ENCODE peak calls at places on chromosome 12, in seven cellular contexts. I is fibroblast of lung, Y is GM23248, E is PC-3, Z is HCT116, U is MM.1S, G is H1. C is an unnamed sample.

GRCh38 chr12:25254271-25254880 is 3.6 kb upstream of the KRAS start:
- DNase-seq in I (no peak), Y (peak; percentile 10), E (no peak), Z (no peak), U (no peak), G (no peak), C (no peak)

GRCh38 chr12:102873077-102873476 is 44.0 kb downstream of the PAH start:
- DNase-seq in I (no peak), Y (no peak), E (no peak), Z (no peak), U (no peak), G (no peak), C (no peak)

GRCh38 chr12:56128669-56129209 is 672 bp downstream of the ESYT1 start:
- DNase-seq in I (no peak), Y (peak; percentile 66), E (no peak), Z (no peak), U (no peak), G (no peak), C (no peak)

GRCh38 chr12:52518574-52519469 is 1.4 kb downstream of the KRT5 start:
- DNase-seq in I (no peak), Y (no peak), E (no peak), Z (no peak), U (no peak), G (peak; percentile 29), C (no peak)

GRCh38 chr12:56518570-56518969 is 3.0 kb upstream of the RBMS2 start:
- DNase-seq in I (no peak), Y (peak; percentile 77), E (peak; percentile 94), Z (no peak), U (no peak), G (no peak), C (no peak)

GRCh38 chr12:131281016-131281415 is 327.3 kb downstream of the ADGRD1 start:
- DNase-seq in I (no peak), Y (no peak), E (no peak), Z (no peak), U (no peak), G (no peak), C (no peak)

GRCh38 chr12:65533177-65533883 is 254.8 kb downstream of the MSRB3 start:
- DNase-seq in I (peak; percentile 78), Y (no peak), E (peak; percentile 75), Z (peak; percentile 95), U (no peak), G (no peak), C (peak; percentile 19)

GRCh38 chr12:31722580-31722979 is 6.2 kb downstream of the AMN1 start:
- DNase-seq in I (no peak), Y (no peak), E (no peak), Z (no peak), U (no peak), G (no peak), C (no peak)

GRCh38 chr12:105888696-105889095 is 250.1 kb downstream of the NUAK1 start:
- DNase-seq in I (no peak), Y (peak; percentile 62), E (no peak), Z (no peak), U (no peak), G (no peak), C (no peak)

GRCh38 chr12:14629832-14630688 is 62.4 kb upstream of the PLBD1 start:
- DNase-seq in I (peak; percentile 75), Y (peak; percentile 78), E (peak; percentile 76), Z (peak; percentile 67), U (peak; percentile 56), G (peak; percentile 86), C (peak; percentile 70)

GRCh38 chr12:132327351-132328171 is 1.8 kb downstream of the GALNT9 start:
- DNase-seq in I (peak; percentile 74), Y (peak; percentile 98), E (peak; percentile 82), Z (no peak), U (no peak), G (no peak), C (peak; percentile 76)

GRCh38 chr12:52139579-52140062 is 52.2 kb downstream of the KRT80 start:
- DNase-seq in I (peak; percentile 32), Y (peak; percentile 61), E (peak; percentile 90), Z (no peak), U (peak; percentile 61), G (peak; percentile 90), C (peak; percentile 29)

GRCh38 chr12:105164068-105164467 is 56.5 kb downstream of the WASHC4 start:
- DNase-seq in I (no peak), Y (no peak), E (no peak), Z (no peak), U (no peak), G (no peak), C (no peak)

GRCh38 chr12:48856379-48856778 is 4.4 kb upstream of the DDX23 start:
- DNase-seq in I (no peak), Y (no peak), E (no peak), Z (no peak), U (no peak), G (no peak), C (no peak)

GRCh38 chr12:91384391-91384790 is 201.8 kb upstream of the DCN start:
- DNase-seq in I (no peak), Y (no peak), E (no peak), Z (no peak), U (no peak), G (no peak), C (no peak)

GRCh38 chr12:92987362-92987761 is 58.3 kb upstream of the EEA1 start:
- DNase-seq in I (peak; percentile 89), Y (peak; percentile 89), E (peak; percentile 87), Z (peak; percentile 42), U (peak; percentile 83), G (no peak), C (peak; percentile 23)

GRCh38 chr12:8011331-8011730 is 21.2 kb upstream of the FOXJ2 start:
- DNase-seq in I (no peak), Y (peak; percentile 28), E (no peak), Z (no peak), U (no peak), G (no peak), C (no peak)

GRCh38 chr12:14260011-14260993 is 105.2 kb upstream of the ATF7IP start:
- DNase-seq in I (peak; percentile 76), Y (peak; percentile 94), E (peak; percentile 78), Z (peak; percentile 47), U (no peak), G (peak; percentile 93), C (no peak)

GRCh38 chr12:92509156-92509758 is 193.5 kb upstream of the PLEKHG7 start:
- DNase-seq in I (no peak), Y (no peak), E (peak; percentile 40), Z (no peak), U (no peak), G (no peak), C (no peak)

GRCh38 chr12:116261525-116262100 is 15.9 kb downstream of the MED13L start:
- DNase-seq in I (no peak), Y (no peak), E (no peak), Z (no peak), U (no peak), G (no peak), C (no peak)

GRCh38 chr12:112537710-112538396 is 119.1 kb downstream of the PTPN11 start:
- DNase-seq in I (no peak), Y (no peak), E (peak; percentile 67), Z (peak; percentile 26), U (no peak), G (no peak), C (peak; percentile 44)

GRCh38 chr12:1839956-1840550 is 19.7 kb downstream of the LRTM2 start:
- DNase-seq in I (no peak), Y (no peak), E (peak; percentile 46), Z (no peak), U (no peak), G (no peak), C (no peak)

GRCh38 chr12:105783983-105784947 is 354.5 kb downstream of the NUAK1 start:
- DNase-seq in I (no peak), Y (no peak), E (no peak), Z (no peak), U (peak; percentile 97), G (no peak), C (no peak)

GRCh38 chr12:49190317-49190716 is 1.4 kb upstream of the TUBA1A start:
- DNase-seq in I (no peak), Y (no peak), E (no peak), Z (no peak), U (no peak), G (no peak), C (no peak)

GRCh38 chr12:124517260-124518050 is 50.0 kb downstream of the NCOR2 start:
- DNase-seq in I (peak; percentile 48), Y (peak; percentile 82), E (peak; percentile 67), Z (no peak), U (no peak), G (no peak), C (no peak)

GRCh38 chr12:122501489-122501989 is 807 bp upstream of the ZCCHC8 start:
- DNase-seq in I (no peak), Y (no peak), E (no peak), Z (no peak), U (no peak), G (no peak), C (no peak)
- H3K4me3 ChIP-seq in I (no peak overlapping the region), Y (peak overlapping the region; percentile 88), E (peak overlapping the region; percentile 83), Z (peak overlapping the region; percentile 70), U (peak overlapping the region; percentile 42), G (no peak overlapping the region), C (peak overlapping the region; percentile 91)

GRCh38 chr12:12803186-12803585 is 10.0 kb upstream of the DDX47 start:
- DNase-seq in I (peak; percentile 80), Y (peak; percentile 95), E (peak; percentile 95), Z (peak; percentile 92), U (peak; percentile 90), G (no peak), C (peak; percentile 24)
- H2AFZ ChIP-seq in I (no peak overlapping the region), Y (no peak overlapping the region), E (no peak overlapping the region), Z (no peak overlapping the region), U (peak overlapping the region; percentile 27), G (no peak overlapping the region), C (no peak overlapping the region)

DNA sequence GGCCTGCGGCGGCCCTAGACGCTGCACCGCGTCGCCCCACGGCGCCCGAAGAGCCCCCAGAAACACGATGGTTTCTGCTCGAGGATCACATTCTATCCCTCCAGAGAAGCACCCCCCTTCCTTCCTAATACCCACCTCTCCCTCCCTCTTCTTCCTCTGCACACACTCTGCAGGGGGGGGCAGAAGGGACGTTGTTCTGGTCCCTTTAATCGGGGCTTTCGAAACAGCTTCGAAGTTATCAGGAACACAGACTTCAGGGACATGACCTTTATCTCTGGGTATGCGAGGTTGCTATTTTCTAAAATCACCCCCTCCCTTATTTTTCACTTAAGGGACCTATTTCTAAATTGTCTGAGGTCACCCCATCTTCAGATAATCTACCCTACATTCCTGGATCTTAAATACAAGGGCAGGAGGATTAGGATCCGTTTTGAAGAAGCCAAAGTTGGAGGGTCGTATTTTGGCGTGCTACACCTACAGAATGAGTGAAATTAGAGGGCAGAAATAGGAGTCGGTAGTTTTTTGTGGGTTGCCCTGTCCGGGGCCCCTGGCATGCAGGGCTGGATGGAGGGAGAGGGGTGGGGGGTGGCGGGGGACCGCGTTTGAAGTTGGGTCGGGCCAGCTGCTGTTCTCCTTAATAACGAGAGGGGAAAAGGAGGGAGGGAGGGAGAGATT is 449 bp upstream of the CCND2 start:
- DNase-seq in I (no peak), Y (no peak), E (no peak), Z (no peak), U (peak; percentile 51), G (no peak), C (peak; percentile 35)
- H3K4me3 ChIP-seq in I (peak overlapping the region; percentile 91), Y (peak overlapping the region; percentile 58), E (no peak overlapping the region), Z (no peak overlapping the region), U (peak overlapping the region; percentile 91), G (peak overlapping the region; percentile 90), C (peak overlapping the region; percentile 62)

DNA sequence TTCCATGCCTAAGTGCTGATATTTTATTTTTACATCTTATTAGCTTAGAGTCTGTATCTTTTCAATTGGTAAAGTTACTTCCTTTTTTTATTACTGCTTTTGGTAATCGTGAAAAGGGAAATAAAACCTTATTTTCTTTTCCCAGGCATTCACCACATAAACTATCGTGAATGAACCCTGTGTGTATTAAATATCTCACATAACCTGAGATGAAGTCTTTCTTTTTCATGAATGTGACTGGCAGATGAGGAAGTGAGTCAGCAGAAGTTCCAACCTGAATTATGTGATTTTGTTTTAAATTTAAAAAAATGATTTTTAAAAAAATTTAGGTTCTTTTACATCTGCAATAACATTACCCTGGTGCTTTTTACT is 26.0 kb downstream of the MYBPC1 start:
- DNase-seq in I (no peak), Y (no peak), E (no peak), Z (no peak), U (no peak), G (no peak), C (no peak)
- H2AFZ ChIP-seq in I (no peak overlapping the region), Y (no peak overlapping the region), E (no peak overlapping the region), Z (no peak overlapping the region), U (no peak overlapping the region), G (no peak overlapping the region), C (no peak overlapping the region)